ENCODE peak calls at places on chromosomes 5 and 9, in eight cellular contexts. F, D, M, Q, Z, L, R and C are unnamed samples.

GRCh38 chr5:34709861-34710673 is 53.9 kb downstream of the RAI14 start:
- DNase-seq in F (no peak), D (no peak), M (no peak), Q (no peak), Z (peak), L (no peak), R (no peak), C (no peak)

GRCh38 chr5:134149571-134150303 is 27.0 kb downstream of the SKP1 start:
- DNase-seq in F (no peak), D (no peak), M (no peak), Q (no peak), Z (no peak), L (no peak), R (no peak), C (no peak)

GRCh38 chr9:79431019-79431679 is 140.6 kb upstream of the TLE4 start:
- DNase-seq in F (no peak), D (no peak), M (no peak), Q (peak), Z (no peak), L (no peak), R (no peak), C (no peak)

GRCh38 chr9:4679268-4680177 is at the start of gene CDC37L1:
- DNase-seq in F (peak), D (peak), M (peak), Q (peak), Z (peak), L (peak), R (peak), C (peak)

GRCh38 chr9:72271617-72272478 is 93.2 kb downstream of the ZFAND5 start:
- DNase-seq in F (peak), D (peak), M (peak), Q (peak), Z (peak), L (peak), R (peak), C (peak)

GRCh38 chr5:73450672-73451217 is 2.2 kb upstream of the FOXD1 start:
- DNase-seq in F (no peak), D (no peak), M (no peak), Q (no peak), Z (no peak), L (peak), R (no peak), C (no peak)

GRCh38 chr9:135547756-135548736 is 2.1 kb downstream of the OBP2A start:
- DNase-seq in F (no peak), D (no peak), M (no peak), Q (no peak), Z (no peak), L (no peak), R (no peak), C (no peak)

GRCh38 chr5:123125172-123125508 is 36.1 kb downstream of the PRDM6 start:
- DNase-seq in F (peak), D (no peak), M (no peak), Q (no peak), Z (peak), L (no peak), R (no peak), C (no peak)

GRCh38 chr5:14450055-14450524 is 131.5 kb upstream of the OTULINL start:
- DNase-seq in F (no peak), D (no peak), M (no peak), Q (no peak), Z (peak), L (no peak), R (no peak), C (no peak)

GRCh38 chr9:120405860-120406259 is 174.1 kb downstream of the CDK5RAP2 start:
- DNase-seq in F (no peak), D (no peak), M (no peak), Q (no peak), Z (no peak), L (no peak), R (no peak), C (no peak)

GRCh38 chr5:66554211-66554610 is 42.0 kb upstream of the MAST4 start:
- DNase-seq in F (no peak), D (no peak), M (no peak), Q (no peak), Z (peak), L (no peak), R (peak), C (peak)

GRCh38 chr5:92979716-92980115 is 601.3 kb downstream of the NR2F1-AS1 start:
- DNase-seq in F (no peak), D (no peak), M (no peak), Q (no peak), Z (no peak), L (peak), R (no peak), C (no peak)

GRCh38 chr9:119047513-119047912 is 321.7 kb downstream of the BRINP1 start:
- DNase-seq in F (no peak), D (no peak), M (no peak), Q (no peak), Z (no peak), L (no peak), R (no peak), C (no peak)

GRCh38 chr9:128550226-128550625 is 2.2 kb upstream of the SPTAN1 start:
- DNase-seq in F (no peak), D (no peak), M (no peak), Q (no peak), Z (no peak), L (no peak), R (no peak), C (peak)

GRCh38 chr5:154477382-154478223 is 424 bp downstream of the HAND1 start:
- DNase-seq in F (no peak), D (no peak), M (no peak), Q (no peak), Z (peak), L (no peak), R (no peak), C (no peak)

GRCh38 chr5:73591102-73591695 is 25.7 kb downstream of the UTP15 start:
- DNase-seq in F (peak), D (peak), M (peak), Q (peak), Z (peak), L (peak), R (no peak), C (peak)

GRCh38 chr5:59367791-59368394 is 525.6 kb downstream of the PDE4D start:
- DNase-seq in F (peak), D (no peak), M (peak), Q (peak), Z (peak), L (peak), R (peak), C (peak)

GRCh38 chr5:17228833-17229291 is 11.4 kb downstream of the BASP1 start:
- DNase-seq in F (no peak), D (no peak), M (no peak), Q (no peak), Z (peak), L (no peak), R (no peak), C (peak)

GRCh38 chr5:122774861-122775712 is at the start of gene SNX2:
- DNase-seq in F (peak), D (peak), M (peak), Q (peak), Z (peak), L (peak), R (peak), C (peak)

GRCh38 chr5:40569549-40570270 is 110.0 kb upstream of the PTGER4 start:
- DNase-seq in F (no peak), D (no peak), M (no peak), Q (no peak), Z (peak), L (no peak), R (no peak), C (no peak)

GRCh38 chr5:15796557-15796956 is 296.6 kb downstream of the FBXL7 start:
- DNase-seq in F (no peak), D (no peak), M (no peak), Q (no peak), Z (no peak), L (no peak), R (no peak), C (no peak)